ENCODE peak calls at places on chromosomes 16 and 17, in six cellular contexts. One of them, this sample, is unnamed.

GRCh38 chr16:86836503-86837125 is 258.3 kb downstream of the FOXL1 start:
- DNase-seq in right atrium auricular region: no peak
- DNase-seq in stimulated activated CD8-positive, alpha-beta memory T cell treated with anti-CD3 and anti-CD28 coated beads, Interleukin-7, amount 100 ng/mL, for 48 hours: no peak
- DNase-seq in CD8-positive, alpha-beta T cell: no peak
- DNase-seq in NCI-H1092: no peak
- DNase-seq in right cardiac atrium: peak
- DNase-seq in this sample: peak

GRCh38 chr17:75875940-75876189 is 2.5 kb downstream of the TRIM47 start:
- DNase-seq in right atrium auricular region: no peak
- DNase-seq in stimulated activated CD8-positive, alpha-beta memory T cell treated with anti-CD3 and anti-CD28 coated beads, Interleukin-7, amount 100 ng/mL, for 48 hours: no peak
- DNase-seq in CD8-positive, alpha-beta T cell: no peak
- DNase-seq in NCI-H1092: no peak
- DNase-seq in right cardiac atrium: peak
- DNase-seq in this sample: peak

GRCh38 chr17:78058001-78058400 is 70.6 kb downstream of the TMC6 start:
- DNase-seq in right atrium auricular region: no peak
- DNase-seq in stimulated activated CD8-positive, alpha-beta memory T cell treated with anti-CD3 and anti-CD28 coated beads, Interleukin-7, amount 100 ng/mL, for 48 hours: no peak
- DNase-seq in CD8-positive, alpha-beta T cell: no peak
- DNase-seq in NCI-H1092: peak
- DNase-seq in right cardiac atrium: no peak
- DNase-seq in this sample: no peak

GRCh38 chr16:46743232-46743719 is 4.9 kb downstream of the MYLK3 start:
- DNase-seq in right atrium auricular region: no peak
- DNase-seq in stimulated activated CD8-positive, alpha-beta memory T cell treated with anti-CD3 and anti-CD28 coated beads, Interleukin-7, amount 100 ng/mL, for 48 hours: no peak
- DNase-seq in CD8-positive, alpha-beta T cell: no peak
- DNase-seq in NCI-H1092: no peak
- DNase-seq in right cardiac atrium: peak
- DNase-seq in this sample: no peak

GRCh38 chr17:69539274-69539673 is 124.8 kb downstream of the MAP2K6 start:
- DNase-seq in right atrium auricular region: no peak
- DNase-seq in stimulated activated CD8-positive, alpha-beta memory T cell treated with anti-CD3 and anti-CD28 coated beads, Interleukin-7, amount 100 ng/mL, for 48 hours: no peak
- DNase-seq in CD8-positive, alpha-beta T cell: no peak
- DNase-seq in NCI-H1092: no peak
- DNase-seq in right cardiac atrium: no peak
- DNase-seq in this sample: no peak

GRCh38 chr16:9107025-9107970 is 15.9 kb downstream of the HAPSTR1 start:
- DNase-seq in right atrium auricular region: no peak
- DNase-seq in stimulated activated CD8-positive, alpha-beta memory T cell treated with anti-CD3 and anti-CD28 coated beads, Interleukin-7, amount 100 ng/mL, for 48 hours: no peak
- DNase-seq in CD8-positive, alpha-beta T cell: no peak
- DNase-seq in NCI-H1092: no peak
- DNase-seq in right cardiac atrium: no peak
- DNase-seq in this sample: no peak

GRCh38 chr17:63035271-63035670 is 69.2 kb downstream of the TANC2 start:
- DNase-seq in right atrium auricular region: no peak
- DNase-seq in stimulated activated CD8-positive, alpha-beta memory T cell treated with anti-CD3 and anti-CD28 coated beads, Interleukin-7, amount 100 ng/mL, for 48 hours: no peak
- DNase-seq in CD8-positive, alpha-beta T cell: no peak
- DNase-seq in NCI-H1092: no peak
- DNase-seq in right cardiac atrium: no peak
- DNase-seq in this sample: peak

GRCh38 chr17:37358830-37359681 is 16.7 kb upstream of the C17orf78 start:
- DNase-seq in right atrium auricular region: peak
- DNase-seq in stimulated activated CD8-positive, alpha-beta memory T cell treated with anti-CD3 and anti-CD28 coated beads, Interleukin-7, amount 100 ng/mL, for 48 hours: peak
- DNase-seq in CD8-positive, alpha-beta T cell: peak
- DNase-seq in NCI-H1092: peak
- DNase-seq in right cardiac atrium: peak
- DNase-seq in this sample: peak

GRCh38 chr17:1559047-1559742 is 3.4 kb downstream of the PITPNA start:
- DNase-seq in right atrium auricular region: no peak
- DNase-seq in stimulated activated CD8-positive, alpha-beta memory T cell treated with anti-CD3 and anti-CD28 coated beads, Interleukin-7, amount 100 ng/mL, for 48 hours: no peak
- DNase-seq in CD8-positive, alpha-beta T cell: no peak
- DNase-seq in NCI-H1092: no peak
- DNase-seq in right cardiac atrium: no peak
- DNase-seq in this sample: no peak

GRCh38 chr16:67311607-67312449 is 14.7 kb downstream of the KCTD19 start:
- DNase-seq in right atrium auricular region: peak
- DNase-seq in stimulated activated CD8-positive, alpha-beta memory T cell treated with anti-CD3 and anti-CD28 coated beads, Interleukin-7, amount 100 ng/mL, for 48 hours: peak
- DNase-seq in CD8-positive, alpha-beta T cell: peak
- DNase-seq in NCI-H1092: no peak
- DNase-seq in right cardiac atrium: no peak
- DNase-seq in this sample: peak

GRCh38 chr17:64155090-64155630 is 25.2 kb upstream of the ERN1 start:
- DNase-seq in right atrium auricular region: no peak
- DNase-seq in stimulated activated CD8-positive, alpha-beta memory T cell treated with anti-CD3 and anti-CD28 coated beads, Interleukin-7, amount 100 ng/mL, for 48 hours: no peak
- DNase-seq in CD8-positive, alpha-beta T cell: no peak
- DNase-seq in NCI-H1092: no peak
- DNase-seq in right cardiac atrium: no peak
- DNase-seq in this sample: no peak

This sample was measured in fibroblast of gingiva.